ENCODE peak calls at places on chromosomes 4 and X, in ten cellular contexts. X is upper lobe of right lung, M is H9, J is esophagus squamous epithelium, E is tibial artery, I is fibroblast of lung, T is cardiac muscle cell, S is BE2C, W is heart right ventricle, L is pancreas. R is an unnamed sample. For H3K27me3, the result is how much of the 10 kb centered on the place peaks cover.

GRCh38 chrX:153226344-153227190 is 47.5 kb downstream of the MAGEA1 start:
- DNase-seq in X (peak), M (peak), J (no peak), E (no peak), I (peak), T (peak), S (peak), W (peak), L (no peak), R (no peak)

GRCh38 chrX:44494357-44494756 is 48.3 kb downstream of the FUNDC1 start:
- DNase-seq in X (no peak), M (no peak), J (no peak), E (no peak), I (no peak), T (no peak), S (no peak), W (no peak), L (no peak), R (no peak)

GRCh38 chrX:110852180-110852579 is 56.6 kb upstream of the CHRDL1 start:
- DNase-seq in X (no peak), M (no peak), J (no peak), E (no peak), I (peak), T (peak), S (peak), W (no peak), L (no peak), R (no peak)

GRCh38 chr4:140242357-140243284 is 88.6 kb upstream of the MAML3 start:
- DNase-seq in X (no peak), M (no peak), J (no peak), E (no peak), I (no peak), T (peak), S (no peak), W (no peak), L (no peak), R (no peak)

GRCh38 chrX:84175943-84176342 is 12.1 kb downstream of the RPS6KA6 start:
- DNase-seq in X (no peak), M (no peak), J (no peak), E (no peak), I (no peak), T (no peak), S (no peak), W (no peak), L (no peak), R (no peak)

GRCh38 chr4:113869743-113870375 is 108.3 kb upstream of the CAMK2D start:
- DNase-seq in X (no peak), M (no peak), J (no peak), E (no peak), I (peak), T (no peak), S (no peak), W (no peak), L (no peak), R (no peak)

GRCh38 chr4:74357965-74358364 is 7.0 kb upstream of the EREG start:
- DNase-seq in X (no peak), M (no peak), J (no peak), E (no peak), I (no peak), T (no peak), S (no peak), W (no peak), L (no peak), R (no peak)

GRCh38 chr4:127240721-127241120 is 392.0 kb upstream of the INTU start:
- DNase-seq in X (no peak), M (no peak), J (no peak), E (no peak), I (peak), T (no peak), S (no peak), W (no peak), L (no peak), R (no peak)

GRCh38 chrX:45769919-45770582 is 569.4 kb upstream of the DIPK2B start:
- DNase-seq in X (peak), M (no peak), J (peak), E (peak), I (peak), T (peak), S (no peak), W (peak), L (peak), R (peak)

GRCh38 chrX:63656871-63657580 is 128.0 kb downstream of the ARHGEF9 start:
- DNase-seq in X (no peak), M (no peak), J (no peak), E (no peak), I (peak), T (peak), S (no peak), W (no peak), L (no peak), R (no peak)

GRCh38 chrX:107449490-107450175 is at the start of gene FRMPD3:
- DNase-seq in X (no peak), M (peak), J (no peak), E (no peak), I (no peak), T (no peak), S (no peak), W (no peak), L (no peak), R (no peak)

GRCh38 chrX:13478740-13479451 is 90.5 kb upstream of the EGFL6 start:
- DNase-seq in X (no peak), M (no peak), J (no peak), E (peak), I (no peak), T (no peak), S (no peak), W (no peak), L (no peak), R (no peak)

GRCh38 chrX:15674514-15674898 is 9.9 kb upstream of the CLTRN start:
- DNase-seq in X (peak), M (no peak), J (no peak), E (peak), I (peak), T (peak), S (peak), W (peak), L (peak), R (peak)

GRCh38 chr4:114384629-114385028 is 214.0 kb upstream of the UGT8 start:
- DNase-seq in X (no peak), M (no peak), J (no peak), E (no peak), I (peak), T (peak), S (peak), W (no peak), L (no peak), R (no peak)

GRCh38 chrX:40423299-40423698 is 157.5 kb upstream of the ATP6AP2 start:
- DNase-seq in X (no peak), M (no peak), J (no peak), E (no peak), I (no peak), T (peak), S (no peak), W (no peak), L (no peak), R (no peak)

GRCh38 chr4:174521800-174522182 is 497 bp downstream of the HPGD start:
- DNase-seq in X (peak), M (peak), J (no peak), E (no peak), I (no peak), T (no peak), S (no peak), W (peak), L (no peak), R (no peak)

GRCh38 chrX:150365953-150366911 is 3.1 kb downstream of the MAMLD1 start:
- DNase-seq in X (peak), M (peak), J (no peak), E (peak), I (peak), T (peak), S (no peak), W (peak), L (no peak), R (peak)

GRCh38 chrX:140664939-140665338 is 44.6 kb upstream of the LINC00632 start:
- DNase-seq in X (no peak), M (no peak), J (no peak), E (no peak), I (peak), T (peak), S (no peak), W (no peak), L (no peak), R (no peak)

GRCh38 chrX:149469406-149469805 is 35.7 kb downstream of the IDS start:
- DNase-seq in X (no peak), M (no peak), J (no peak), E (no peak), I (no peak), T (no peak), S (no peak), W (no peak), L (no peak), R (no peak)

GRCh38 chr4:8274772-8275241 is 5.3 kb downstream of the HTRA3 start:
- DNase-seq in X (peak), M (no peak), J (no peak), E (peak), I (peak), T (peak), S (peak), W (peak), L (peak), R (peak)

GRCh38 chr4:40516651-40517050 is 113.0 kb downstream of the RBM47 start:
- DNase-seq in X (no peak), M (peak), J (no peak), E (no peak), I (no peak), T (no peak), S (no peak), W (no peak), L (no peak), R (no peak)

GRCh38 chrX:125436855-125437254 is 117.2 kb downstream of the TEX13C start:
- DNase-seq in X (no peak), M (no peak), J (no peak), E (no peak), I (no peak), T (peak), S (no peak), W (no peak), L (no peak), R (no peak)
- TF ChIP-seq CTCF in X (peak), M (peak), J (no peak), E (peak), I (no peak), T (no peak), S (peak), W (no peak), L (peak), R (peak)

DNA sequence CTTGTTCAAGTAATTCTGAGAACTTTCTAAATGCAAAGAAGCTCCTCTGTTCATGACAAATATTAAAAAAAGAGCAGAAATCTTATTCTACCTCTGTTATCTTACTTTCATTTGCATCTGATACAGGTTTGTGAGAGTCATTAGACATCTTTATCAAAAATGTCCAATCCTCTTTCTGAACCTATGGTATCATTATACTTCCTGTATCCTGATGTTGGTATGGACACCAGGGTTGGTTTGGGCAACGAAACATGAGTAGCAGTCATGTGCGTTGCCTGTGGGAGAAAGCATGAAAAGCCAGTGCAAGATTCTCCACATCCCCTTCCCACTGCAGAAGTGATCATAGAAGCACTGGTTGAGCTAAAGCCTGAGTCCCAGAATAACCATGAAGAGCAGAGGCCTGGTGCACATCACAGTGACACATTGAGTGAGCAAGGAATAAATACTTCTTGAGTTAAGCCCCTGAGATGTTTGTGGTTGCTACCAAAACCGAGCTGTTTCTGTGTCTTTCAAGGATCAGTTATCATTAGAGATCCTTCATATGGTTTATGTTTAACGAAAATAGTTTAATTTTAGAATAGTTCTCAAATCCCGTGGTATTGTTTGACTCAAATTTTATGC is 197.2 kb downstream of the BANK1 start:
- DNase-seq in X (no peak), M (no peak), J (no peak), E (no peak), I (no peak), T (no peak), S (no peak), W (no peak), L (no peak), R (no peak)
- H3K27me3 ChIP-seq in X (under half), M (under half), J (under half), E (under half), I (under half), T (under half), S (under half), W (under half), L (under half), R (under half)

GRCh38 chr4:159191989-159192388 is 89.1 kb downstream of the RAPGEF2 start:
- DNase-seq in X (no peak), M (peak), J (no peak), E (no peak), I (peak), T (peak), S (no peak), W (no peak), L (no peak), R (no peak)
- TF ChIP-seq CTCF in X (peak), M (peak), J (peak), E (peak), I (peak), T (peak), S (peak), W (no peak), L (no peak), R (peak)

DNA sequence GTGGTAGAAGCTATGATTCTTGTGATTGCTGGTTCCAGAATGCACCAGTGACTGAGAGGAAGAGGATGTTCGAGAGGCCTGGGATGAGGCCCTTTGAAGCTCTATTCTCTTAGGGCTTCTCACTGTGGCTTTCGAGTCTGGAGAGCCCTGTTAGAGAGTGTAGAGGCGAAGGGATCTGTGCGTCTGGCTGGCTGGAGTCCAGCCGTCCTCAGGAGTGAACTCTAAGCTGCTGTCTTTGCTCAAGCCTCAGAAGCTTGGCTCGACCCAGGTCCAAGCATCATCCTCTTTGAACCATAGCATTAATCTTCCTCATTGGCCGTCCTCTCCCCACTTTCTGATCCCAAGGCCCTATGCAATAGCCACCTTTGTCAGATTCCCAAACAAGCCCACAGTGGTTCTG is 51.6 kb downstream of the ELF4 start:
- DNase-seq in X (no peak), M (no peak), J (no peak), E (no peak), I (no peak), T (no peak), S (no peak), W (no peak), L (no peak), R (no peak)
- H3K27me3 ChIP-seq in X (under half), M (under half), J (under half), E (under half), I (under half), T (under half), S (under half), W (under half), L (under half), R (under half)

DNA sequence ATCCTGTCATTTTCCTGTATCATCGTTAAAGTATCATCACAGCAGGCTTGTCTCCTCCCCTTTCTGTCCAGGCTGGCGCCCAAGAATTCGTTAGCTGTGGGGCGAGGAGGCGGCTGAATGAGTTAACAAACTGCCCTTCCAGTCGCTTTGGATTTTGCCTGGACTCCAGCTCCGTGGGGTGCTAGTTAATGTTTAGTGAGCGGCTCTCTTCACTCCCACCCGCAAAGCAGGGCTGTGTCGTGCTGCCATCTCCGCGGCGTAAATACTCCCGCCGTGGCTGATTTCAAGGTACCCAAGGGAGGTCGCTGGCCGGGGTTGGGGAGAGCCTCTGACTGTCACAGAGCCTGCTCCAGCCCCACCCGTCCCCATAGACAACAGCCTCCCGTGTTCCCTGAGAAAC is 44.9 kb upstream of the SPRY1 start:
- DNase-seq in X (no peak), M (no peak), J (no peak), E (no peak), I (no peak), T (no peak), S (no peak), W (no peak), L (peak), R (no peak)
- TF ChIP-seq CTCF in X (no peak), M (no peak), J (no peak), E (no peak), I (no peak), T (no peak), S (no peak), W (no peak), L (no peak), R (no peak)

DNA sequence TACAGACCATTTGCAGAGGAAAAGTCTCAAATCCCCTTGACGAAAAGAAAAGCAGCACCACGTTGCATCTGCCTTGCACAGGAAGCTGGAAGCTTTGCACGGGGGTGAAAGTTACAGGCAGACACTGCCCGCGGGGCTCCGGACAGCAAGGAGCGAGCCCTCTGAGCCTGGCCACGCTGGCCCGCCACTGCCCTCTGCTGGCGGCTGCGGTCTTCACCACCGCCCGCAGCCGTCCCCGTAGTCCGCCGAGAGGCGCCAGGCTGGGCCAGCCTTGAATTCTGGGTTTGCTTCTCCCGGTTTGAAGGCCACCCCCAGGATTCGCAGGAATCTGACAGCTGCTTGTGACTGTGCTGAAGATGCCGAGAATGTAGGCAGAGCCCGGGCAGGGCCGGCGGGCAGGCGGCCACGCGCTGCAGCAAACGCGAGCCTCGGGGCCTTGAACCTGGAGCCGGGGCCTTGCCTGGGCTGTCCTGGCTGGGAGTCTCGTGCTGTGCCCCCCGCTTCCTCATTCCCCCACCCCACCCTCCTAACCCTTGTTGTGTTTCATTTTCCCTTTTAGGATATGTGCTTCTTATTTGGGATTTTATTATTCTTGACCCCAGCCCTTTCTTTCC is 49.2 kb downstream of the ENPP6 start:
- DNase-seq in X (peak), M (peak), J (no peak), E (peak), I (peak), T (peak), S (peak), W (peak), L (peak), R (peak)
- H3K27me3 ChIP-seq in X (under half), M (under half), J (under half), E (under half), I (under half), T (under half), S (under half), W (under half), L (under half), R (under half)

GRCh38 chr4:185099024-185099682 is 43.9 kb upstream of the SLC25A4 start:
- DNase-seq in X (no peak), M (no peak), J (no peak), E (no peak), I (no peak), T (peak), S (peak), W (no peak), L (no peak), R (no peak)
- TF ChIP-seq CTCF in X (no peak), M (no peak), J (no peak), E (no peak), I (no peak), T (peak), S (peak), W (no peak), L (no peak), R (peak)

GRCh38 chr4:1414831-1415680 is 8.8 kb upstream of the NKX1-1 start:
- DNase-seq in X (peak), M (peak), J (no peak), E (no peak), I (no peak), T (no peak), S (no peak), W (no peak), L (peak), R (no peak)

GRCh38 chr4:1417522-1418390 is 11.5 kb upstream of the NKX1-1 start:
- DNase-seq in X (peak), M (peak), J (no peak), E (peak), I (no peak), T (no peak), S (no peak), W (no peak), L (peak), R (no peak)

GRCh38 chr4:1415681-1415981 is 9.4 kb upstream of the NKX1-1 start:
- DNase-seq in X (no peak), M (no peak), J (no peak), E (no peak), I (no peak), T (no peak), S (no peak), W (no peak), L (peak), R (no peak)

GRCh38 chr4:1416948-1417260 is 10.7 kb upstream of the NKX1-1 start:
- DNase-seq in X (peak), M (no peak), J (no peak), E (peak), I (no peak), T (no peak), S (no peak), W (no peak), L (peak), R (no peak)

GRCh38 chr4:1416051-1416947 is 10.1 kb upstream of the NKX1-1 start:
- DNase-seq in X (peak), M (peak), J (no peak), E (no peak), I (no peak), T (no peak), S (no peak), W (no peak), L (peak), R (no peak)
- H3K27me3 ChIP-seq in X (half or more), M (under half), J (under half), E (half or more), I (under half), T (half or more), S (half or more), W (half or more), L (under half), R (half or more)

DNA sequence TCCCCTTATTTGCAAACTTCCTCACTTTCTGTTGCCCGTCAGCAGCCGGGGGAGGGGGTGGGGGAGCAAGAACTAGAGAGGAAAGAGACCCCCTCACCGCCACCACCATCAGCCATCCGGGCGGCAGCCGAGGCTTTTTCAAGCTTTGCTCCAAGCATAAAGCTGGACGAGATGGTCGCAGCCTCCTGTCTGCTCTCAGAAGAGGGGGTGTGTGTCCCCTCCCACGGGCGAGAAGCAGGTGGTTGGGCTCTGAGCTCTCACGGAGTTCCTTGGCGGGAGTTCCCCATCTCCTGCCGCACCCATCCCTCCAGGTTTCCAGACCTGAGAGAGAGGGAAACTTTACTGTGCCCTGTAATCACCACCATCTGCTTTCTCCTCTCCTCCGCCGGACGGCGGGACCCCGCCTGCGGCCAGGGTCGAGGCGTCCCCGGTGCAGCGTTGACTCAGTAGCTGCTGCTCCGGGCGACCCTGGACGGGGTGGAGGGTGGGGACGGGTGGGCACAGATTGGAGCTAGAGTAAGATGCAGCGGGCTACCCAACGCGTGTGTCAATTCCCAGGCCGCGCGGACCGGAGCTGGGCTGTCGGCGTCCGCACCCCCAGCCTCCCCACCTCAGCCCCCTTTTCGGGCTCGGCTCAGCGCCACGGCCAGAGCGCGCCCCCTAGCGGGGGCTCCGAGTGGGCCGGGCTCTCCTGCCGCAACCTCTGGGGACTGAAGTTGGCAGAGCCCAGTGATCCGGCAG is 4.8 kb upstream of the ARX start:
- DNase-seq in X (no peak), M (peak), J (no peak), E (no peak), I (no peak), T (peak), S (peak), W (no peak), L (no peak), R (no peak)
- TF ChIP-seq CTCF in X (peak), M (peak), J (peak), E (no peak), I (peak), T (peak), S (peak), W (peak), L (no peak), R (peak)